ENCODE peak calls at places on chromosomes 11 and 22, in six cellular contexts. D is mucosa of descending colon, Z is PC-3, J is neural progenitor cell, A is spleen, P is ovary. I is an unnamed sample. For H3K4me1, the result is how much of the 10 kb centered on the place peaks cover.

GRCh38 chr11:119727523-119728081 is 1.4 kb downstream of the NECTIN1 start:
- DNase-seq in A (peak), P (peak), Z (peak), D (peak), J (peak), I (peak)

GRCh38 chr11:23947883-23948282 is 549.0 kb upstream of the LUZP2 start:
- DNase-seq in J (no peak), A (no peak), D (no peak), P (no peak), Z (no peak), I (no peak)

GRCh38 chr22:20140521-20140964 is 8.9 kb downstream of the ZDHHC8 start:
- DNase-seq in P (no peak), J (no peak), D (no peak), Z (no peak), A (no peak), I (no peak)

GRCh38 chr11:91904792-91905785 is 319.5 kb upstream of the FAT3 start:
- DNase-seq in J (no peak), D (no peak), Z (no peak), P (no peak), A (no peak), I (no peak)

GRCh38 chr11:47235163-47235562 is 13.5 kb downstream of the ACP2 start:
- DNase-seq in D (no peak), J (no peak), A (no peak), P (no peak), Z (no peak), I (no peak)

GRCh38 chr11:101870510-101870909 is 44.3 kb upstream of the CEP126 start:
- DNase-seq in P (no peak), D (no peak), Z (peak), A (no peak), J (no peak), I (no peak)

GRCh38 chr11:11027271-11027670 is 169.4 kb upstream of the ZBED5 start:
- DNase-seq in J (no peak), A (no peak), Z (peak), D (no peak), P (no peak), I (peak)

GRCh38 chr11:75583710-75584658 is 21.9 kb downstream of the SERPINH1 start:
- DNase-seq in A (peak), Z (no peak), D (peak), P (peak), J (peak), I (peak)

GRCh38 chr11:118923721-118924587 is 1.8 kb downstream of the BCL9L start:
- DNase-seq in D (peak), P (no peak), A (no peak), J (no peak), Z (peak), I (peak)

GRCh38 chr11:85697747-85698146 is 11.8 kb upstream of the CCDC89 start:
- DNase-seq in A (no peak), J (no peak), P (no peak), Z (no peak), D (no peak), I (no peak)

GRCh38 chr11:113615098-113615497 is 91.0 kb downstream of the TMPRSS5 start:
- DNase-seq in D (no peak), J (peak), P (no peak), A (no peak), Z (no peak), I (no peak)

GRCh38 chr22:49005557-49005956 is 822.1 kb downstream of the BRD1 start:
- DNase-seq in J (no peak), A (peak), Z (no peak), P (no peak), D (no peak), I (no peak)
- H3K4me1 ChIP-seq in J (under half), A (under half), Z (under half), P (under half), D (under half), I (under half)

GRCh38 chr22:30270841-30271240 is 4.2 kb upstream of the OSM start:
- DNase-seq in J (no peak), Z (no peak), D (peak), P (no peak), A (peak), I (peak)
- TF ChIP-seq CTCF in J (no peak), Z (no peak), D (no peak), P (no peak), A (no peak), I (no peak)

GRCh38 chr11:69048056-69048717 is 545 bp upstream of the TPCN2 start:
- DNase-seq in D (no peak), A (no peak), Z (peak), P (no peak), J (no peak), I (peak)
- H3K4me3 ChIP-seq in D (no peak), A (peak), Z (peak), P (peak), J (peak), I (peak)

DNA sequence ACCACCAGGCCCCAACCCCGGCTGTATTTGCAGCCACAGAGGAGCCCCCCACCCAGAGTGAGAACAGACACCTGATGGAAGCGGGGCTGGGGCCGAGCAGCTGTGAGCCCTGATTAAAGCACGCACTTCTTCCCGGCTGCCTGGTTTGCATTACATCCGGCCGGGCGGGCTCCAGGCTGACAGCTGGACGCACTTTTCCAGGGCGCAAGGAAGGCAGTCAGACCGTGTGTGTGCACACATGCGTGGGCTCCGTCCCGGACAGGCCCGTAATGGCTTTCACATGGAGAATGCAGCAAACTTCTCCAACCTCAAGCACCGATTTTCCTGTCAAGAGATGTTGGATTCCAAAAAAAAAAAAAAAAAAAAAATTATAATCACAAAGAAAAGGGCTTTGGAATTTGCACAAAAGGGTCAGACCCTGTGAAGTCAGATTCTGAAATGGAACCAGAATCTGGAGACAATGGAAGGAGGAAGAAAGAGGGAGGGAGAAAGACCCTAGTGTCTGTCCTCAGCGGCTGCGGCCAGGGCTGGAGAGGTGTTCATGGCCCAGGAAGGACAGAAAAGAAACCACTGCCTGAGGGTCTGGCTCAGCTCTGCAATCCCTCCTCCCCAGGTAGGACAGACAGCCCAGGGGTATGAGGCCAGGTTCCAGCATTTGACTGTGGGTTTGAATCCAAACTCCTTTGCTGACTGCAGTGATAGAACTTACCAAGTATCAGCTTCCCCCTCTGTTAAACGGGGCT is 365.5 kb downstream of the MN1 start:
- DNase-seq in J (peak), Z (no peak), A (no peak), P (peak), D (no peak), I (no peak)
- H3K4me1 ChIP-seq in J (under half), Z (under half), A (under half), P (under half), D (under half), I (under half)

GRCh38 chr11:69880041-69880802 is 61.0 kb upstream of the FGF3 start:
- DNase-seq in A (peak), J (no peak), D (no peak), Z (no peak), P (no peak), I (no peak)
- TF ChIP-seq CTCF in A (no peak), J (no peak), D (no peak), Z (no peak), P (no peak), I (no peak)

GRCh38 chr11:697028-697491 is 1.4 kb downstream of the TMEM80 start:
- DNase-seq in A (no peak), Z (peak), J (no peak), P (no peak), D (peak), I (peak)
- H3K4me3 ChIP-seq in A (no peak), Z (peak), J (no peak), P (peak), D (no peak), I (peak)

GRCh38 chr22:27216444-27216843 is 559.1 kb downstream of the MIAT start:
- DNase-seq in P (no peak), A (no peak), Z (no peak), J (no peak), D (no peak), I (no peak)
- H3K4me1 ChIP-seq in P (under half), A (under half), Z (under half), J (under half), D (under half), I (under half)

GRCh38 chr11:2931416-2931746 is 2.2 kb upstream of the PHLDA2 start:
- DNase-seq in J (no peak), A (no peak), Z (no peak), D (no peak), P (no peak), I (no peak)

GRCh38 chr11:2929511-2929879 is 275 bp upstream of the PHLDA2 start:
- DNase-seq in Z (peak), A (peak), J (peak), D (peak), P (no peak), I (peak)

GRCh38 chr11:2930705-2931415 is 1.6 kb upstream of the PHLDA2 start:
- DNase-seq in D (peak), J (peak), Z (peak), A (peak), P (no peak), I (peak)

GRCh38 chr11:2928605-2929510 is at the start of gene PHLDA2:
- DNase-seq in Z (peak), J (peak), D (peak), A (peak), P (no peak), I (peak)

GRCh38 chr11:2929880-2930704 is 872 bp upstream of the PHLDA2 start:
- DNase-seq in D (peak), P (no peak), A (peak), J (peak), Z (peak), I (peak)
- TF ChIP-seq CTCF in D (no peak), P (no peak), A (no peak), J (no peak), Z (no peak), I (no peak)

I was measured in osteoblast.